ENCODE peak calls at places on chromosome 22, in eight cellular contexts. R, H, U, Q, J, S, W and M are unnamed samples.

GRCh38 chr22:25488244-25489020 is 76.0 kb upstream of the GRK3 start:
- DNase-seq in H (peak; percentile 50), W (peak; percentile 79), S (no peak), J (no peak), R (no peak), Q (no peak), U (no peak), M (no peak)

GRCh38 chr22:49916851-49917250 is 1.4 kb downstream of the ALG12 start:
- DNase-seq in S (no peak), Q (no peak), R (no peak), J (no peak), H (no peak), U (no peak), W (no peak), M (no peak)

GRCh38 chr22:22810018-22810427 is 77.6 kb upstream of the IGLL5 start:
- DNase-seq in W (no peak), S (peak; percentile 37), R (peak; percentile 51), H (peak; percentile 30), J (peak; percentile 6), Q (peak; percentile 24), U (peak; percentile 74), M (peak; percentile 71)

GRCh38 chr22:43561421-43562178 is 149.8 kb downstream of the MPPED1 start:
- DNase-seq in W (no peak), J (no peak), R (no peak), H (no peak), U (no peak), S (no peak), Q (no peak), M (no peak)

GRCh38 chr22:45112136-45112879 is 51.4 kb upstream of the NUP50 start:
- DNase-seq in W (peak; percentile 84), R (no peak), J (no peak), S (no peak), Q (no peak), U (no peak), H (peak; percentile 59), M (no peak)

GRCh38 chr22:40741116-40741515 is 61.8 kb downstream of the MCHR1 start:
- DNase-seq in J (no peak), Q (no peak), U (no peak), H (no peak), S (no peak), R (no peak), W (no peak), M (no peak)

GRCh38 chr22:26828311-26828710 is 170.9 kb downstream of the MIAT start:
- DNase-seq in Q (no peak), J (no peak), R (no peak), U (no peak), W (no peak), H (peak; percentile 20), S (no peak), M (no peak)

GRCh38 chr22:47190276-47190956 is 428.0 kb downstream of the TBC1D22A start:
- DNase-seq in W (no peak), Q (no peak), U (no peak), J (no peak), R (no peak), H (no peak), S (no peak), M (no peak)